ENCODE peak calls at places on chromosomes 5 and 9, in eight cellular contexts. W is fibroblast of lung, Q is AG04450, G is ovary, Z is fibroblast of pulmonary artery, X is lower leg skin, O is osteoblast, N is pancreas. R is an unnamed sample.
A peak's percentile ranks its signal among the peaks of the same experiment; 100 is the strongest.

GRCh38 chr5:41270423-41271251 is 57.3 kb upstream of the C6 start:
- DNase-seq in Q (peak; percentile 53), O (peak; percentile 35), N (peak; percentile 66), W (peak; percentile 77), X (no peak), Z (peak; percentile 89), G (peak; percentile 47), R (peak; percentile 59)

GRCh38 chr9:107425110-107426025 is 64.2 kb downstream of the KLF4 start:
- DNase-seq in X (peak; percentile 90), Q (no peak), Z (peak; percentile 76), N (peak; percentile 73), O (peak; percentile 92), W (peak; percentile 69), G (peak; percentile 83), R (peak; percentile 50)

GRCh38 chr9:131813116-131813515 is 73.2 kb upstream of the RAPGEF1 start:
- DNase-seq in Z (peak; percentile 10), W (peak; percentile 4), Q (no peak), O (peak; percentile 88), G (no peak), X (no peak), N (no peak), R (no peak)

GRCh38 chr5:36442352-36442751 is 140.7 kb upstream of the RANBP3L start:
- DNase-seq in N (no peak), X (peak; percentile 58), Z (no peak), O (no peak), W (no peak), Q (no peak), G (no peak), R (no peak)

GRCh38 chr9:115969096-115969495 is 184.5 kb upstream of the PAPPA start:
- DNase-seq in Z (peak; percentile 39), N (no peak), X (no peak), Q (no peak), W (no peak), G (no peak), O (peak; percentile 52), R (no peak)

GRCh38 chr5:151868451-151868850 is 56.2 kb downstream of the GLRA1 start:
- DNase-seq in O (no peak), X (no peak), Q (no peak), W (no peak), G (no peak), Z (no peak), N (no peak), R (no peak)

GRCh38 chr5:16617272-16617973 is 626 bp upstream of the RETREG1 start:
- DNase-seq in O (no peak), W (no peak), G (no peak), X (no peak), Z (no peak), N (no peak), Q (no peak), R (no peak)

GRCh38 chr5:75337366-75338021 is 474 bp downstream of the HMGCR start:
- DNase-seq in G (no peak), Z (no peak), X (peak; percentile 44), O (no peak), N (no peak), Q (no peak), W (peak; percentile 11), R (peak; percentile 17)

GRCh38 chr5:150553402-150553801 is 45.5 kb downstream of the NDST1 start:
- DNase-seq in N (no peak), Z (no peak), G (no peak), Q (no peak), O (no peak), W (no peak), X (no peak), R (no peak)

GRCh38 chr5:61089351-61089750 is 72.9 kb downstream of the SMIM15 start:
- DNase-seq in N (no peak), W (peak; percentile 21), O (no peak), X (no peak), G (no peak), Z (peak; percentile 43), Q (no peak), R (peak; percentile 76)

GRCh38 chr5:167413503-167413902 is 877.9 kb upstream of the WWC1 start:
- DNase-seq in N (no peak), W (no peak), Z (no peak), O (no peak), Q (no peak), X (no peak), G (no peak), R (no peak)

GRCh38 chr9:74570879-74571512 is 73.9 kb downstream of the RORB start:
- DNase-seq in Q (no peak), W (peak; percentile 54), Z (peak; percentile 56), G (no peak), X (no peak), O (peak; percentile 57), N (no peak), R (peak; percentile 41)

GRCh38 chr5:132012385-132013005 is 1.0 kb upstream of the ACSL6 start:
- DNase-seq in G (no peak), X (no peak), N (peak; percentile 12), Z (peak; percentile 82), Q (peak; percentile 39), W (peak; percentile 71), O (peak; percentile 97), R (peak; percentile 66)

DNA sequence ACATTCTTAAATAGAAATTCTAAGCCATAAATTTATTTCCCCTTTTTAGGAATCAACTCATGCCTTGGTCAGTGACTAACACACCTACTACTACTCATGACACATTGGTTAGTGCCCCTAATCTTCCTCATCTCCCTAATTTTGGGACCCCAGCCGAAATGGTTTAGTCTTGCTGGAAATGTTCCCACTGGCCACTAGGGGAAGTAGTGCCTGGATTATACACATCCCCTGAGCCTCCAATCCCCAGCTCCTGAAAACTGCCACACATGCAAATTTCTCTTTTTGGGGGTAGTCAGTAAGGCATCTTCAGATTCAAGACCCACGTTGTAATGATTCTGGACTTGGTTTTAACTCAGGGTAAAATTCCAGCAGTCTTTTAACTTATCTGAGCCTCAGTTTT is 79.8 kb downstream of the HSD17B3 start:
- DNase-seq in X (no peak), W (peak; percentile 15), N (no peak), Z (no peak), Q (no peak), G (no peak), O (no peak), R (peak; percentile 17)
- TF ChIP-seq CTCF in X (no peak), W (peak; percentile 58), N (no peak), Z (peak; percentile 58), Q (peak; percentile 52), G (no peak), O (peak; percentile 64), R (peak; percentile 66)

DNA sequence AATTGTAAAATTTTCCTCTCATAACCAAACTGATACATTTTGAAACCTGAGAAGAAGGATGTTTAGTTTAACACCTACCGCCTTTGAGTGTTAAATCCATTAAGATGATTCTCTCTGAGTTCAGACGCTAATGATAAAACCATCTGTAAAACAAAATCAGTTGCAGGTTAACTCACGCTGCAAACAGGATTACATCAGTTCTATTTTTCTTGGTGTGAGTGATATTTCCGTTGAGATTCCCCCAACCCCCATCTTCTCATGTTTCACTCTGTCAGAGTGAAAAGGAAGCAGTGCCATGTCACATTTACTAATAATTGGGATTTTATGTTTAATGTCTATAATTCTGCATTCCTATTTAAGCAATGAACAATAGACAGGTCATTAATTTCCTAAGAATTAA is 146.5 kb downstream of the FANCC start:
- DNase-seq in Z (peak; percentile 61), O (no peak), X (no peak), W (peak; percentile 55), N (no peak), Q (no peak), G (no peak), R (peak; percentile 43)
- H3K4me3 ChIP-seq in Z (no peak overlapping the region), O (peak overlapping the region; percentile 13), X (no peak overlapping the region), W (peak overlapping the region; percentile 41), N (no peak overlapping the region), Q (no peak overlapping the region), G (no peak overlapping the region), R (no peak overlapping the region)

GRCh38 chr5:103033696-103034095 is 86.2 kb downstream of the GIN1 start:
- DNase-seq in O (no peak), N (no peak), X (no peak), G (no peak), W (no peak), Q (no peak), Z (no peak), R (no peak)

GRCh38 chr5:103034662-103035392 is 85.1 kb downstream of the GIN1 start:
- DNase-seq in O (no peak), N (no peak), G (no peak), X (no peak), Q (no peak), W (no peak), Z (no peak), R (no peak)

GRCh38 chr5:103035701-103036100 is 84.2 kb downstream of the GIN1 start:
- DNase-seq in Z (no peak), N (no peak), Q (no peak), X (no peak), O (peak; percentile 23), W (no peak), G (no peak), R (no peak)

GRCh38 chr5:103027267-103027666 is 92.7 kb downstream of the GIN1 start:
- DNase-seq in O (no peak), Z (no peak), W (no peak), G (no peak), N (no peak), Q (no peak), X (no peak), R (no peak)

DNA sequence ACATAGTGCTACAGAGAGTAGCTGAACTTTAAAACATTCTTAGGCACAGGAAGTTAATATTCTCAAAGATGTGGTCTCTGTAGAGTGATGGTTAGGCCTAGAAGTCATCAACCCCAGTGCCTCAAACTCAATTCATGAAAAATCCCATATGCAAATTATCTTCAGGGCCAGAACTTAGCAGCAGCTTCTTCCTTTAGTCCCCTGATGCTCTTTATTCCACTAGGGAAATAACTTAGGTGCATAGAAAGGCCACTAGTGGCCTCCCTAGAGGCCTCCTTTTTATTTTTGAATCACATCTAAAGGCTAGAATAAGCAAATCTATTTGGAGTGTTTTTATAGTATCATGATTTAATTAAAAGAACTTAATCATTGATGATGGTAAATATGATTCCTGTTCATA is 88.3 kb downstream of the GIN1 start:
- DNase-seq in O (no peak), G (no peak), Q (no peak), Z (peak; percentile 21), X (no peak), W (no peak), N (no peak), R (no peak)
- TF ChIP-seq CTCF in O (peak; percentile 35), G (no peak), Q (peak; percentile 58), Z (peak; percentile 60), X (no peak), W (peak; percentile 53), N (no peak), R (peak; percentile 40)

GRCh38 chr5:157459715-157460599 is at the start of gene NIPAL4:
- DNase-seq in Z (no peak), X (no peak), Q (no peak), O (no peak), N (no peak), G (no peak), W (no peak), R (peak; percentile 16)

GRCh38 chr5:157463081-157463480 is 3.1 kb downstream of the NIPAL4 start:
- DNase-seq in X (no peak), O (no peak), Z (no peak), G (no peak), Q (no peak), N (no peak), W (no peak), R (no peak)

GRCh38 chr5:157463621-157464407 is 3.8 kb downstream of the NIPAL4 start:
- DNase-seq in O (no peak), X (peak; percentile 31), W (peak; percentile 22), G (no peak), Q (no peak), Z (no peak), N (no peak), R (peak; percentile 68)

GRCh38 chr5:157458835-157459234 is 1.2 kb upstream of the NIPAL4 start:
- DNase-seq in X (no peak), Q (no peak), W (no peak), Z (no peak), O (no peak), N (no peak), G (no peak), R (no peak)

GRCh38 chr5:157460921-157461792 is 1.1 kb downstream of the NIPAL4 start:
- DNase-seq in Z (no peak), X (peak; percentile 69), O (no peak), W (no peak), N (no peak), G (no peak), Q (no peak), R (no peak)
- H3K4me3 ChIP-seq in Z (no peak overlapping the region), X (no peak overlapping the region), O (no peak overlapping the region), W (no peak overlapping the region), N (no peak overlapping the region), G (no peak overlapping the region), Q (no peak overlapping the region), R (no peak overlapping the region)